ENCODE peak calls at places on chromosomes 11 and 22, in nine cellular contexts. W is ELR, I is dorsolateral prefrontal cortex, V is sigmoid colon, D is mesendoderm, J is GM12865, N is NCI-H1105, M is heart right ventricle, E is NCI-H774. Q is an unnamed sample.

GRCh38 chr11:62324738-62325556 is 12.3 kb upstream of the ASRGL1 start:
- DNase-seq in W (peak), I (no peak), V (no peak), D (peak), J (peak), N (no peak), M (no peak), E (no peak), Q (no peak)

GRCh38 chr11:27642954-27643353 is 57.3 kb downstream of the BDNF start:
- DNase-seq in W (no peak), I (no peak), V (no peak), D (no peak), J (no peak), N (no peak), M (no peak), E (no peak), Q (no peak)

GRCh38 chr11:105312266-105312665 is 172.7 kb upstream of the CARD18 start:
- DNase-seq in W (no peak), I (no peak), V (no peak), D (no peak), J (no peak), N (no peak), M (no peak), E (no peak), Q (no peak)

GRCh38 chr11:107859459-107860239 is 1.1 kb upstream of the SLC35F2 start:
- DNase-seq in W (peak), I (no peak), V (peak), D (no peak), J (peak), N (peak), M (peak), E (peak), Q (no peak)

GRCh38 chr22:17830041-17830961 is 56.0 kb upstream of the BID start:
- DNase-seq in W (peak), I (peak), V (peak), D (peak), J (peak), N (peak), M (peak), E (peak), Q (peak)

GRCh38 chr22:44721206-44721605 is 19.2 kb downstream of the PRR5 start:
- DNase-seq in W (no peak), I (no peak), V (no peak), D (peak), J (no peak), N (no peak), M (no peak), E (no peak), Q (no peak)

GRCh38 chr22:26291940-26292666 is 122.8 kb downstream of the SEZ6L start:
- DNase-seq in W (no peak), I (no peak), V (no peak), D (no peak), J (no peak), N (no peak), M (no peak), E (no peak), Q (no peak)

GRCh38 chr11:44624761-44625221 is 59.3 kb downstream of the CD82 start:
- DNase-seq in W (no peak), I (peak), V (peak), D (no peak), J (no peak), N (no peak), M (no peak), E (no peak), Q (no peak)

GRCh38 chr22:35177811-35178210 is 79.5 kb upstream of the HMGXB4 start:
- DNase-seq in W (no peak), I (no peak), V (no peak), D (peak), J (no peak), N (no peak), M (no peak), E (no peak), Q (no peak)

GRCh38 chr11:58592760-58593472 is 14.1 kb downstream of the ZFP91 start:
- DNase-seq in W (no peak), I (no peak), V (no peak), D (no peak), J (peak), N (no peak), M (no peak), E (peak), Q (no peak)

GRCh38 chr11:9516113-9516512 is 55.3 kb downstream of the ZNF143 start:
- DNase-seq in W (no peak), I (no peak), V (no peak), D (peak), J (no peak), N (no peak), M (no peak), E (no peak), Q (no peak)

GRCh38 chr11:1086171-1087102 is 11.8 kb downstream of the MUC2 start:
- DNase-seq in W (no peak), I (peak), V (peak), D (no peak), J (no peak), N (no peak), M (no peak), E (no peak), Q (no peak)

Q was measured in NK-92 treated with Interleukin-12 subunit alpha and Interleukin-12 subunit beta, amount 100 ng/mL, for 24 hours.